ENCODE peak calls at places on chromosomes 5 and 9, in six cellular contexts. M, H, K, U, F and E are unnamed samples.
A peak's percentile ranks its signal among the peaks of the same experiment; 100 is the strongest.

GRCh38 chr9:93884808-93885207 is 70.3 kb downstream of the BARX1 start:
- DNase-seq in H (no peak), F (no peak), M (no peak), U (no peak), K (no peak), E (no peak)

GRCh38 chr9:13113201-13113600 is 166.3 kb downstream of the MPDZ start:
- DNase-seq in U (peak; percentile 42), M (no peak), H (peak; percentile 77), K (peak; percentile 16), F (no peak), E (no peak)

GRCh38 chr9:123327697-123328100 is 28.3 kb upstream of the CRB2 start:
- DNase-seq in F (no peak), U (no peak), K (no peak), M (no peak), H (no peak), E (no peak)

GRCh38 chr5:138351056-138351455 is 1.4 kb upstream of the KDM3B start:
- DNase-seq in F (no peak), K (peak; percentile 41), U (no peak), M (no peak), H (peak; percentile 86), E (no peak)

GRCh38 chr9:121362813-121363585 is 7.1 kb downstream of the STOM start:
- DNase-seq in F (no peak), M (no peak), H (peak; percentile 84), K (no peak), U (no peak), E (no peak)

GRCh38 chr9:2662496-2662895 is 40.9 kb downstream of the VLDLR start:
- DNase-seq in U (no peak), H (no peak), M (no peak), F (no peak), K (no peak), E (no peak)

GRCh38 chr9:94139672-94140417 is 55.6 kb downstream of the PTPDC1 start:
- DNase-seq in K (peak; percentile 95), H (peak; percentile 98), U (peak; percentile 97), F (no peak), M (peak; percentile 40), E (peak; percentile 67)

GRCh38 chr5:147168578-147169327 is 66.1 kb upstream of the STK32A start:
- DNase-seq in H (peak; percentile 52), U (no peak), K (no peak), M (no peak), F (no peak), E (no peak)

GRCh38 chr9:70747335-70747734 is 332.9 kb upstream of the KLF9 start:
- DNase-seq in F (no peak), M (no peak), H (peak; percentile 54), U (no peak), K (no peak), E (no peak)

GRCh38 chr9:80410106-80410505 is 838.3 kb downstream of the TLE4 start:
- DNase-seq in K (no peak), M (peak; percentile 13), U (no peak), H (no peak), F (peak; percentile 47), E (no peak)

GRCh38 chr5:69010443-69010842 is 83.4 kb upstream of the SLC30A5 start:
- DNase-seq in H (no peak), F (no peak), M (no peak), K (no peak), U (no peak), E (no peak)

GRCh38 chr9:93592389-93593021 is 16.1 kb downstream of the PHF2 start:
- DNase-seq in U (no peak), H (peak; percentile 34), F (no peak), M (no peak), K (no peak), E (no peak)

GRCh38 chr5:19986806-19987205 is 1.2 kb downstream of the CDH18 start:
- DNase-seq in F (no peak), K (no peak), H (no peak), U (no peak), M (no peak), E (no peak)

GRCh38 chr9:126885089-126885753 is 24.8 kb downstream of the ZBTB34 start:
- DNase-seq in U (no peak), H (no peak), M (no peak), K (no peak), F (no peak), E (no peak)

GRCh38 chr9:3858961-3859360 is 333.2 kb upstream of the RFX3 start:
- DNase-seq in H (no peak), M (no peak), F (no peak), U (no peak), K (no peak), E (no peak)

GRCh38 chr9:131480258-131480657 is 22.5 kb upstream of the POMT1 start:
- DNase-seq in U (no peak), H (no peak), K (no peak), M (no peak), F (no peak), E (no peak)

GRCh38 chr5:177131711-177132503 is 1.7 kb upstream of the NSD1 start:
- DNase-seq in K (no peak), U (no peak), M (peak; percentile 65), F (peak; percentile 64), H (no peak), E (no peak)

GRCh38 chr5:132510076-132510475 is 19.5 kb upstream of the IRF1 start:
- DNase-seq in M (no peak), F (no peak), H (peak; percentile 89), K (peak; percentile 86), U (peak; percentile 87), E (no peak)

GRCh38 chr5:96024683-96025475 is 63.2 kb upstream of the ELL2 start:
- DNase-seq in U (no peak), K (no peak), F (no peak), M (no peak), H (no peak), E (no peak)

GRCh38 chr5:20276061-20276958 is 288.3 kb upstream of the CDH18 start:
- DNase-seq in U (no peak), H (peak; percentile 90), F (no peak), M (no peak), K (peak; percentile 66), E (no peak)

GRCh38 chr5:119752921-119753886 is 123.8 kb downstream of the FAM170A start:
- DNase-seq in F (no peak), H (no peak), U (no peak), M (no peak), K (no peak), E (no peak)

GRCh38 chr5:124583469-124584350 is 162.7 kb downstream of the ZNF608 start:
- DNase-seq in K (peak; percentile 66), M (no peak), F (no peak), H (peak; percentile 62), U (peak; percentile 61), E (no peak)

GRCh38 chr5:123265551-123265950 is 157.7 kb downstream of the CEP120 start:
- DNase-seq in F (no peak), M (no peak), U (no peak), H (peak; percentile 70), K (no peak), E (no peak)

GRCh38 chr5:9622891-9623547 is 7.1 kb downstream of the TAS2R1 start:
- DNase-seq in H (peak; percentile 95), U (peak; percentile 82), F (no peak), M (no peak), K (peak; percentile 73), E (no peak)

GRCh38 chr5:6704361-6704851 is 8.8 kb upstream of the TENT4A start:
- DNase-seq in F (no peak), K (peak; percentile 71), M (no peak), H (peak; percentile 91), U (no peak), E (no peak)

GRCh38 chr5:67166886-67167285 is 29.7 kb downstream of the CD180 start:
- DNase-seq in M (no peak), H (no peak), F (no peak), U (no peak), K (no peak), E (no peak)

GRCh38 chr5:134944630-134945029 is 23.1 kb upstream of the CATSPER3 start:
- DNase-seq in M (no peak), H (peak; percentile 10), U (no peak), F (no peak), K (no peak), E (no peak)

GRCh38 chr9:72579190-72579589 is 57.8 kb downstream of the TMC1 start:
- DNase-seq in K (no peak), M (no peak), H (peak; percentile 81), U (no peak), F (no peak), E (no peak)

GRCh38 chr5:179866241-179867078 is 7.8 kb upstream of the MRNIP start:
- DNase-seq in F (no peak), K (no peak), M (no peak), H (no peak), U (no peak), E (no peak)

GRCh38 chr5:176740131-176740701 is 70.1 kb upstream of the UNC5A start:
- DNase-seq in F (no peak), U (no peak), H (no peak), K (no peak), M (no peak), E (no peak)

GRCh38 chr5:149256451-149256850 is 15.2 kb upstream of the AFAP1L1 start:
- DNase-seq in H (no peak), M (no peak), K (no peak), U (no peak), F (no peak), E (no peak)

GRCh38 chr5:92401492-92401891 is 1018.4 kb upstream of the ARRDC3 start:
- DNase-seq in F (peak; percentile 2), M (no peak), K (no peak), H (peak; percentile 33), U (no peak), E (no peak)

GRCh38 chr5:77400645-77401044 is 91.5 kb downstream of the WDR41 start:
- DNase-seq in H (no peak), F (no peak), M (no peak), U (no peak), K (no peak), E (no peak)

GRCh38 chr9:91647371-91647770 is 223.7 kb upstream of the NFIL3 start:
- DNase-seq in K (no peak), F (no peak), M (no peak), H (no peak), U (no peak), E (no peak)
- TF ChIP-seq CTCF in K (no peak), F (no peak), M (no peak), H (no peak), U (no peak), E (no peak)

GRCh38 chr5:73994963-73995362 is 369.0 kb downstream of the ARHGEF28 start:
- DNase-seq in M (no peak), U (no peak), F (no peak), H (no peak), K (no peak), E (no peak)
- TF ChIP-seq CTCF in M (no peak), U (no peak), F (no peak), H (no peak), K (peak; percentile 4), E (no peak)

GRCh38 chr5:136062563-136063274 is 33.9 kb downstream of the TGFBI start:
- DNase-seq in H (peak; percentile 66), M (no peak), U (no peak), F (no peak), K (no peak), E (no peak)
- TF ChIP-seq CTCF in H (peak; percentile 60), M (no peak), U (peak; percentile 61), F (peak; percentile 44), K (peak; percentile 44), E (no peak)

GRCh38 chr9:114470581-114470980 is 34.7 kb downstream of the WHRN start:
- DNase-seq in U (no peak), M (no peak), K (no peak), H (no peak), F (no peak), E (no peak)
- TF ChIP-seq CTCF in U (no peak), M (no peak), K (no peak), H (no peak), F (no peak), E (no peak)